ENCODE peak calls at places on chromosomes 4 and X, in four cellular contexts. V is CD8-positive, alpha-beta T cell; X is lower lobe of right lung; E is heart left ventricle. S is an unnamed sample.

GRCh38 chrX:53686151-53686885 is at the start of gene HUWE1:
- DNase-seq in X (peak), V (peak), E (peak), S (peak)

GRCh38 chrX:34365482-34365881 is 233.4 kb upstream of the FAM47A start:
- DNase-seq in E (no peak), X (no peak), V (no peak), S (no peak)

GRCh38 chrX:8731579-8732395 is at the start of gene ANOS1:
- DNase-seq in V (no peak), X (peak), E (peak), S (peak)

GRCh38 chr4:78569291-78569821 is 17.8 kb downstream of the ANXA3 start:
- DNase-seq in E (no peak), X (no peak), V (no peak), S (no peak)

GRCh38 chrX:94977562-94977961 is 1303.6 kb downstream of the FAM133A start:
- DNase-seq in X (no peak), E (no peak), V (no peak), S (no peak)

GRCh38 chrX:11111038-11111851 is at the start of gene HCCS:
- DNase-seq in X (peak), E (peak), V (peak), S (peak)

GRCh38 chr4:113998531-113998930 is 19.1 kb upstream of the ARSJ start:
- DNase-seq in E (no peak), V (no peak), X (no peak), S (no peak)

GRCh38 chr4:20658456-20658855 is 41.8 kb upstream of the PACRGL start:
- DNase-seq in X (no peak), V (no peak), E (no peak), S (no peak)

GRCh38 chrX:153820601-153821000 is 9.7 kb downstream of the PDZD4 start:
- DNase-seq in V (no peak), X (no peak), E (no peak), S (no peak)

GRCh38 chr4:26217429-26217828 is 103.4 kb upstream of the RBPJ start:
- DNase-seq in V (no peak), X (no peak), E (no peak), S (no peak)

GRCh38 chr4:100289530-100289888 is 99.2 kb upstream of the DDIT4L start:
- DNase-seq in X (no peak), V (no peak), E (no peak), S (no peak)

GRCh38 chr4:25213327-25213979 is 20.4 kb upstream of the PI4K2B start:
- DNase-seq in E (no peak), V (no peak), X (no peak), S (no peak)

DNA sequence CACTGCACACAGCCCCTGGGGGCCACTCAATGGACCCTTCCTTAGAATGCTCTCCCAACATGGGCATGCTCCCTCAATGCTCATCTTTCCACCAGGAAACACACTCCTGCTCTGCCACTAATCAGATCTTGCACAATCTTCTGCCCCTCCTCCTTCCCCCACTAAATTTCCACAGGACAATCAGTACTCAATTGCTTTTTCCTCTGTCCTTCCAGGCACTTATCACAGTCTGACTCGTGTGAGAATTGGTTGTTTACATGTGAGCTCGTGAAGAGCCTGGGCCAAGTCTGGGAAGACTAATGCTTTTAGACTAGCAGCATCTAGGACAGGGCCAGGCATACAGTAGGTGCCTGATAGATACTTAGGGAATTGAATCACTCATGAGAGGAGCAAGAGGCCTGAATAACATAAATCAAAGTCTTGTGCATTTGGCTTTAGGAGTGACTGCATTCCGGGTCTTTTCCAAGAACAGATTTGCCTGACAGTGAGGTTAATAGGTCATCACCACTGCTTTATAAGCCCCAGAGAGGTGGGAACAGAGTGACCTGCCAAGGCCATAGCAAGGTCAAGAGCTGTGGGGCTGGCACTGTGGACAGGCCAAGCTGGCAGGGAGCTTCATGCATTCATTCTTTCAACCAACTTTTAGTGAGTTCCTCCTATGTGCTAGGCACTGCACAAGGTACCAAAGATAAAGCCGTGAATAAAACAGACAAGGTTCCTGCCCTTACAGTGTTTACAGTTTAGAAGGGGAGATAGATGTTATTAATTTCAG is 55.0 kb downstream of the PRPS1 start:
- DNase-seq in X (no peak), V (no peak), E (no peak), S (no peak)
- TF ChIP-seq CTCF in X (no peak), V (no peak), E (no peak), S (no peak)

GRCh38 chr4:168868856-168869201 is 141.2 kb downstream of the CBR4 start:
- DNase-seq in E (no peak), X (no peak), V (no peak), S (no peak)
- TF ChIP-seq CTCF in E (peak), X (no peak), V (no peak), S (no peak)

GRCh38 chr4:163901305-163901704 is 406.8 kb downstream of the TMA16 start:
- DNase-seq in V (no peak), E (no peak), X (no peak), S (no peak)
- TF ChIP-seq CTCF in V (no peak), E (no peak), X (no peak), S (peak)

GRCh38 chr4:87853108-87853507 is 20.3 kb downstream of the MEPE start:
- DNase-seq in X (no peak), E (no peak), V (no peak), S (no peak)
- TF ChIP-seq CTCF in X (peak), E (peak), V (peak), S (peak)

DNA sequence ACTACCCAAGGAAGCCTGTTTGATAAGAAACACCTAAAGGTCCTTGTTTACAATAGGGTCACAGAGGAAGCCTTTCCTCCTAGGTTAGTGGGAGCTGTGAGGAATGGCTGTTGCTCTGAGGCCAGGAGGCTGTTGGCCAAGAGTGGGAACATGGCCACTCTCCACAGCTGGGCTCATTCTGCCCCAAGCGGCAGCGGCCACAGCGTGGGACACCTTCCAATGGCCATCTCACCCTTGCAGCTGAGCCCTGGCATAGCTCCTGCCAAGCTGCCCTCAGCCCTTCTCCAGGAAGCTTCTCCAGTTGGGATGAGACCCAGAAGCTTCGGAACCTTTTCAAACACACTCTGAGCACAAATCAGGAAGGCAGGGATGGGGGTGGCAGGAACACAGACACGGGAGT is 111.8 kb upstream of the MAP3K15 start:
- DNase-seq in X (no peak), V (no peak), E (no peak), S (no peak)
- TF ChIP-seq CTCF in X (no peak), V (no peak), E (no peak), S (no peak)

S was measured in progenitor cell of endocrine pancreas.